ENCODE peak calls at places on chromosomes 5 and 9, in seven cellular contexts. P is mesendoderm, C is neuronal stem cell, S is IMR-90, N is H9, A is trophoblast cell, J is H1. B is an unnamed sample. For H3K4me1, the result is how much of the 10 kb centered on the place peaks cover.

GRCh38 chr5:139065296-139065695 is 132.9 kb downstream of the SIL1 start:
- DNase-seq in J (no peak), P (no peak), C (no peak), N (no peak), S (peak), A (no peak), B (no peak)

GRCh38 chr5:65101706-65102105 is 333.0 kb downstream of the CWC27 start:
- DNase-seq in S (peak), N (no peak), J (no peak), P (no peak), C (no peak), A (no peak), B (peak)

GRCh38 chr9:34492051-34492450 is 30.7 kb downstream of the ENHO start:
- DNase-seq in C (no peak), J (no peak), A (no peak), N (no peak), P (peak), S (no peak), B (no peak)

GRCh38 chr9:108151161-108151586 is 661.6 kb upstream of the KLF4 start:
- DNase-seq in C (no peak), N (no peak), P (no peak), A (no peak), J (no peak), S (peak), B (peak)

GRCh38 chr5:78162253-78162862 is 132.1 kb downstream of the AP3B1 start:
- DNase-seq in J (no peak), N (no peak), S (peak), A (peak), C (peak), P (peak), B (peak)

GRCh38 chr9:13750061-13750460 is 470.6 kb upstream of the MPDZ start:
- DNase-seq in J (no peak), C (no peak), N (no peak), S (peak), A (no peak), P (no peak), B (peak)

GRCh38 chr9:80062581-80062980 is 490.8 kb downstream of the TLE4 start:
- DNase-seq in C (no peak), J (no peak), S (no peak), P (no peak), N (no peak), A (no peak), B (no peak)

GRCh38 chr9:136675477-136676296 is 11.6 kb downstream of the AGPAT2 start:
- DNase-seq in S (no peak), C (no peak), J (no peak), P (no peak), N (no peak), A (no peak), B (no peak)

GRCh38 chr5:77797133-77797532 is 21.0 kb upstream of the TBCA start:
- DNase-seq in S (peak), P (no peak), N (no peak), A (no peak), C (no peak), J (no peak), B (no peak)

GRCh38 chr5:56900395-56900794 is 9.0 kb upstream of the SETD9 start:
- DNase-seq in S (peak), J (no peak), A (no peak), C (no peak), N (no peak), P (no peak), B (peak)

GRCh38 chr9:123338710-123339665 is 17.0 kb upstream of the CRB2 start:
- DNase-seq in J (no peak), P (peak), S (no peak), N (no peak), C (no peak), A (peak), B (no peak)

GRCh38 chr9:101440714-101441230 is 5.2 kb upstream of the ALDOB start:
- DNase-seq in A (no peak), S (no peak), J (no peak), P (no peak), C (no peak), N (no peak), B (no peak)

GRCh38 chr9:113963914-113964739 is 88.0 kb downstream of the ZNF618 start:
- DNase-seq in C (no peak), P (no peak), S (no peak), A (no peak), J (no peak), N (no peak), B (no peak)

GRCh38 chr9:91730806-91731205 is 219.2 kb downstream of the ROR2 start:
- DNase-seq in P (no peak), J (no peak), N (no peak), C (no peak), A (no peak), S (no peak), B (no peak)

GRCh38 chr5:67511911-67512310 is 315.3 kb upstream of the CD180 start:
- DNase-seq in J (no peak), P (no peak), S (no peak), C (no peak), A (no peak), N (no peak), B (no peak)

GRCh38 chr9:72982161-72982799 is 29.4 kb upstream of the ALDH1A1 start:
- DNase-seq in P (no peak), N (no peak), J (no peak), A (peak), S (no peak), C (no peak), B (no peak)

GRCh38 chr5:147439253-147439652 is 70.6 kb downstream of the DPYSL3 start:
- DNase-seq in P (no peak), J (no peak), N (no peak), S (peak), C (no peak), A (no peak), B (peak)

GRCh38 chr9:129757045-129757444 is 4.2 kb upstream of the PTGES start:
- DNase-seq in J (no peak), N (no peak), A (peak), S (no peak), P (no peak), C (no peak), B (peak)

GRCh38 chr9:108850293-108850897 is 5.4 kb downstream of the ACTL7B start:
- DNase-seq in A (no peak), P (peak), J (no peak), C (no peak), S (peak), N (no peak), B (no peak)

GRCh38 chr5:65209341-65209740 is 272.4 kb downstream of the ADAMTS6 start:
- DNase-seq in C (no peak), N (no peak), P (no peak), S (peak), A (no peak), J (no peak), B (peak)

GRCh38 chr5:50770441-50770840 is 104.0 kb downstream of the PARP8 start:
- DNase-seq in S (no peak), P (no peak), J (no peak), A (no peak), C (no peak), N (no peak), B (no peak)

GRCh38 chr5:83011990-83012389 is 65.2 kb downstream of the TMEM167A start:
- DNase-seq in J (no peak), A (peak), S (peak), N (no peak), C (no peak), P (no peak), B (no peak)

GRCh38 chr5:32961066-32961429 is 249.9 kb downstream of the NPR3 start:
- DNase-seq in J (no peak), N (no peak), P (no peak), S (peak), A (no peak), C (no peak), B (no peak)

GRCh38 chr5:1252681-1253080 is 27.5 kb downstream of the SLC6A18 start:
- DNase-seq in C (no peak), A (no peak), S (no peak), N (no peak), J (no peak), P (no peak), B (no peak)

GRCh38 chr9:134367796-134368490 is 41.7 kb downstream of the RXRA start:
- DNase-seq in P (no peak), C (no peak), N (no peak), A (peak), S (no peak), J (no peak), B (peak)

GRCh38 chr5:13994606-13995336 is 50.3 kb upstream of the DNAH5 start:
- DNase-seq in C (no peak), N (no peak), J (no peak), A (no peak), P (no peak), S (peak), B (no peak)

GRCh38 chr5:15752886-15753285 is 252.9 kb downstream of the FBXL7 start:
- DNase-seq in S (peak), C (no peak), J (no peak), N (no peak), A (no peak), P (no peak), B (peak)

GRCh38 chr9:81053298-81054025 is 635.9 kb downstream of the TLE1 start:
- DNase-seq in C (no peak), P (no peak), S (no peak), J (no peak), A (no peak), N (no peak), B (no peak)

GRCh38 chr5:135669416-135669815 is 90.6 kb upstream of the CXCL14 start:
- DNase-seq in N (no peak), C (no peak), J (no peak), A (no peak), P (no peak), S (no peak), B (no peak)

GRCh38 chr5:58582004-58582403 is 871 bp upstream of the RAB3C start:
- DNase-seq in A (peak), N (peak), C (peak), P (peak), J (no peak), S (no peak), B (no peak)

GRCh38 chr9:35908484-35909125 is 685 bp upstream of the SPAAR start:
- DNase-seq in A (no peak), C (no peak), J (no peak), N (no peak), S (peak), P (peak), B (no peak)

GRCh38 chr9:112863214-112863613 is 27.5 kb downstream of the SLC46A2 start:
- DNase-seq in A (peak), P (no peak), N (no peak), J (no peak), C (no peak), S (peak), B (peak)

GRCh38 chr9:1005043-1005667 is 28.7 kb downstream of the DMRT3 start:
- DNase-seq in N (peak), C (peak), A (peak), P (peak), J (no peak), S (peak), B (peak)

GRCh38 chr5:72265032-72265903 is 54.8 kb downstream of the MRPS27 start:
- DNase-seq in J (no peak), S (no peak), P (no peak), A (no peak), N (no peak), C (no peak), B (no peak)

GRCh38 chr5:168947212-168947868 is 353.6 kb downstream of the SLIT3 start:
- DNase-seq in P (peak), S (peak), A (peak), J (peak), N (peak), C (peak), B (peak)

GRCh38 chr9:114687034-114687433 is 5.0 kb upstream of the TEX48 start:
- DNase-seq in A (no peak), N (no peak), S (peak), P (no peak), J (no peak), C (no peak), B (no peak)

GRCh38 chr5:18961234-18961633 is 1026.8 kb downstream of the CDH18 start:
- DNase-seq in C (no peak), A (no peak), N (no peak), P (no peak), J (no peak), S (no peak), B (no peak)
- H2AK5ac ChIP-seq in C (no peak), A (no peak), N (no peak), P (no peak), J (no peak), S (no peak), B (no peak)

GRCh38 chr5:142342128-142342981 is 17.5 kb upstream of the SPRY4 start:
- DNase-seq in P (no peak), S (peak), C (no peak), J (no peak), N (no peak), A (no peak), B (peak)
- H2BK120ac ChIP-seq in P (no peak), S (peak), C (no peak), J (no peak), N (no peak), A (no peak), B (peak)

GRCh38 chr5:154780128-154780527 is 25.0 kb downstream of the LARP1 start:
- DNase-seq in N (no peak), S (no peak), J (no peak), C (no peak), A (no peak), P (no peak), B (no peak)
- H3K4me1 ChIP-seq in N (under half), S (under half), J (under half), C (under half), A (under half), P (under half), B (under half)

GRCh38 chr9:110626109-110626829 is 42.3 kb upstream of the MUSK start:
- DNase-seq in N (no peak), S (peak), C (no peak), P (peak), A (no peak), J (no peak), B (peak)
- H2AK5ac ChIP-seq in N (no peak), S (peak), C (no peak), P (no peak), A (no peak), J (no peak), B (no peak)

GRCh38 chr9:116020146-116020545 is 133.4 kb upstream of the PAPPA start:
- DNase-seq in N (no peak), P (no peak), J (no peak), C (no peak), S (no peak), A (no peak), B (peak)
- H2BK120ac ChIP-seq in N (no peak), P (no peak), J (no peak), C (no peak), S (peak), A (no peak), B (no peak)

GRCh38 chr5:16963821-16964220 is 27.7 kb upstream of the MYO10 start:
- DNase-seq in A (peak), C (no peak), S (no peak), J (no peak), N (no peak), P (no peak), B (no peak)
- H3K4me1 ChIP-seq in A (under half), C (under half), S (under half), J (under half), N (under half), P (under half), B (under half)